ENCODE peak calls at places on chromosome 10, in ten cellular contexts. A, W, I, D, K, V, G, P, O and S are unnamed samples.

GRCh38 chr10:45386657-45387056 is 12.6 kb downstream of the ALOX5 start:
- DNase-seq in A (no peak), W (no peak), I (no peak), D (no peak), K (no peak), V (no peak), G (no peak), P (no peak), O (no peak), S (no peak)

GRCh38 chr10:70514591-70514990 is 36.0 kb downstream of the PALD1 start:
- DNase-seq in A (no peak), W (no peak), I (no peak), D (no peak), K (no peak), V (no peak), G (no peak), P (no peak), O (peak), S (no peak)

GRCh38 chr10:26780106-26780792 is 80.5 kb downstream of the ABI1 start:
- DNase-seq in A (no peak), W (no peak), I (no peak), D (no peak), K (no peak), V (no peak), G (no peak), P (no peak), O (no peak), S (no peak)

GRCh38 chr10:124180947-124181549 is 87.7 kb upstream of the CHST15 start:
- DNase-seq in A (no peak), W (no peak), I (no peak), D (no peak), K (no peak), V (peak), G (peak), P (peak), O (no peak), S (no peak)

GRCh38 chr10:47058961-47059391 is 147.7 kb downstream of the PTPN20 start:
- DNase-seq in A (no peak), W (no peak), I (no peak), D (no peak), K (no peak), V (peak), G (no peak), P (peak), O (no peak), S (peak)

GRCh38 chr10:48670978-48671913 is 13.4 kb upstream of the WDFY4 start:
- DNase-seq in A (no peak), W (no peak), I (no peak), D (no peak), K (no peak), V (no peak), G (no peak), P (no peak), O (no peak), S (no peak)

GRCh38 chr10:49649294-49649693 is 30.2 kb upstream of the C10orf53 start:
- DNase-seq in A (no peak), W (no peak), I (no peak), D (no peak), K (no peak), V (peak), G (no peak), P (no peak), O (no peak), S (no peak)

GRCh38 chr10:37871568-37872251 is 14.3 kb upstream of the ZNF248 start:
- DNase-seq in A (no peak), W (no peak), I (no peak), D (no peak), K (no peak), V (no peak), G (no peak), P (no peak), O (no peak), S (no peak)

GRCh38 chr10:2005546-2005945 is 268.2 kb upstream of the ADARB2 start:
- DNase-seq in A (no peak), W (no peak), I (no peak), D (no peak), K (no peak), V (no peak), G (no peak), P (no peak), O (no peak), S (no peak)

GRCh38 chr10:125064681-125065492 is 95.5 kb downstream of the CTBP2 start:
- DNase-seq in A (no peak), W (no peak), I (peak), D (no peak), K (no peak), V (no peak), G (peak), P (peak), O (no peak), S (no peak)

GRCh38 chr10:133102415-133103095 is 14.8 kb downstream of the ADGRA1 start:
- DNase-seq in A (no peak), W (no peak), I (no peak), D (no peak), K (no peak), V (no peak), G (no peak), P (no peak), O (no peak), S (no peak)

GRCh38 chr10:61888744-61889143 is 12.8 kb upstream of the ARID5B start:
- DNase-seq in A (no peak), W (no peak), I (no peak), D (no peak), K (no peak), V (no peak), G (no peak), P (no peak), O (no peak), S (no peak)

GRCh38 chr10:42488416-42488815 is 150.0 kb downstream of the ZNF33B start:
- DNase-seq in A (no peak), W (no peak), I (no peak), D (no peak), K (no peak), V (no peak), G (peak), P (peak), O (no peak), S (no peak)

GRCh38 chr10:113776553-113776952 is 25.1 kb downstream of the PLEKHS1 start:
- DNase-seq in A (no peak), W (no peak), I (no peak), D (no peak), K (no peak), V (no peak), G (no peak), P (no peak), O (no peak), S (no peak)

GRCh38 chr10:59895629-59896116 is 10.7 kb downstream of the CCDC6 start:
- DNase-seq in A (no peak), W (no peak), I (no peak), D (no peak), K (no peak), V (no peak), G (no peak), P (no peak), O (peak), S (peak)

GRCh38 chr10:44834131-44834530 is 77.0 kb upstream of the TMEM72 start:
- DNase-seq in A (no peak), W (no peak), I (no peak), D (no peak), K (no peak), V (no peak), G (no peak), P (no peak), O (no peak), S (no peak)

GRCh38 chr10:12483996-12484944 is 134.9 kb downstream of the CAMK1D start:
- DNase-seq in A (no peak), W (peak), I (no peak), D (no peak), K (no peak), V (no peak), G (no peak), P (no peak), O (no peak), S (no peak)

GRCh38 chr10:43259981-43260761 is 6.7 kb downstream of the RASGEF1A start:
- DNase-seq in A (no peak), W (no peak), I (no peak), D (no peak), K (no peak), V (peak), G (peak), P (no peak), O (peak), S (peak)

GRCh38 chr10:11165591-11166543 is 148.2 kb downstream of the CELF2 start:
- DNase-seq in A (peak), W (no peak), I (no peak), D (peak), K (peak), V (no peak), G (peak), P (no peak), O (peak), S (peak)

GRCh38 chr10:126524526-126524925 is 136.2 kb upstream of the ADAM12 start:
- DNase-seq in A (no peak), W (no peak), I (no peak), D (no peak), K (no peak), V (peak), G (no peak), P (no peak), O (no peak), S (no peak)

GRCh38 chr10:17689137-17689536 is 45.2 kb downstream of the STAM start:
- DNase-seq in A (no peak), W (no peak), I (no peak), D (no peak), K (no peak), V (no peak), G (no peak), P (no peak), O (no peak), S (no peak)

GRCh38 chr10:132884691-132885271 is 57.6 kb downstream of the CFAP46 start:
- DNase-seq in A (no peak), W (no peak), I (no peak), D (no peak), K (no peak), V (no peak), G (no peak), P (no peak), O (peak), S (peak)

GRCh38 chr10:71778071-71778470 is 4.8 kb upstream of the VSIR start:
- DNase-seq in A (no peak), W (no peak), I (no peak), D (no peak), K (no peak), V (no peak), G (no peak), P (no peak), O (peak), S (no peak)

GRCh38 chr10:70596860-70597809 is 5.4 kb downstream of the PRF1 start:
- DNase-seq in A (no peak), W (no peak), I (no peak), D (no peak), K (no peak), V (peak), G (no peak), P (no peak), O (no peak), S (no peak)